ENCODE peak calls at places on chromosomes 16 and 17, in ten cellular contexts. F is endodermal cell; V is sigmoid colon; T is neuronal stem cell; W is colonic mucosa; B is cardiac muscle cell; P is fibroblast of lung; Z is HAP-1; L is uterus; N is CD8-positive, alpha-beta T cell. M is an unnamed sample. For H3K4me1 and H3K36me3, the result is how much of the 10 kb centered on the place peaks cover.

GRCh38 chr17:62105861-62106260 is 40.8 kb upstream of the MED13 start:
- DNase-seq in Z (no peak), N (no peak), P (no peak), T (no peak), B (no peak), F (no peak), W (no peak), L (no peak), V (no peak), M (no peak)

GRCh38 chr17:65198653-65199382 is 61.6 kb downstream of the RGS9 start:
- DNase-seq in V (no peak), Z (peak), N (no peak), B (peak), L (no peak), W (no peak), F (peak), P (peak), T (peak), M (no peak)

GRCh38 chr17:74759941-74760340 is 11.5 kb downstream of the NHERF1 start:
- DNase-seq in N (no peak), P (no peak), T (no peak), W (no peak), B (no peak), L (no peak), V (no peak), F (peak), Z (peak), M (no peak)

GRCh38 chr16:79618712-79619050 is 18.1 kb upstream of the MAF start:
- DNase-seq in W (no peak), B (no peak), N (no peak), V (no peak), F (no peak), Z (no peak), L (no peak), P (peak), T (no peak), M (peak)

GRCh38 chr16:86231321-86231995 is 278.9 kb upstream of the FOXF1 start:
- DNase-seq in P (no peak), T (no peak), L (no peak), F (no peak), V (peak), B (no peak), N (no peak), W (no peak), Z (no peak), M (no peak)

GRCh38 chr17:17758443-17758842 is 77.2 kb downstream of the RAI1 start:
- DNase-seq in V (no peak), F (no peak), L (no peak), B (no peak), P (no peak), Z (no peak), W (no peak), T (no peak), N (no peak), M (no peak)

GRCh38 chr16:17370233-17371013 is 100.3 kb downstream of the XYLT1 start:
- DNase-seq in F (no peak), W (no peak), N (no peak), V (no peak), B (peak), Z (no peak), L (no peak), T (no peak), P (peak), M (no peak)

GRCh38 chr17:34502426-34502825 is 77.0 kb upstream of the TMEM132E start:
- DNase-seq in F (no peak), T (no peak), L (no peak), Z (no peak), P (no peak), N (no peak), V (no peak), W (no peak), B (no peak), M (no peak)

GRCh38 chr17:43994272-43995149 is 9.9 kb upstream of the NAGS start:
- DNase-seq in T (no peak), F (peak), Z (peak), L (peak), W (peak), N (peak), P (peak), V (peak), B (peak), M (peak)

GRCh38 chr16:49278567-49278827 is 3.1 kb downstream of the CBLN1 start:
- DNase-seq in P (no peak), F (no peak), B (no peak), Z (no peak), T (no peak), N (no peak), W (no peak), L (no peak), V (no peak), M (no peak)
- H3K4me1 ChIP-seq in P (under half), F (under half), B (under half), Z (under half), T (under half), N (under half), W (under half), L (under half), V (under half), M (half or more)

DNA sequence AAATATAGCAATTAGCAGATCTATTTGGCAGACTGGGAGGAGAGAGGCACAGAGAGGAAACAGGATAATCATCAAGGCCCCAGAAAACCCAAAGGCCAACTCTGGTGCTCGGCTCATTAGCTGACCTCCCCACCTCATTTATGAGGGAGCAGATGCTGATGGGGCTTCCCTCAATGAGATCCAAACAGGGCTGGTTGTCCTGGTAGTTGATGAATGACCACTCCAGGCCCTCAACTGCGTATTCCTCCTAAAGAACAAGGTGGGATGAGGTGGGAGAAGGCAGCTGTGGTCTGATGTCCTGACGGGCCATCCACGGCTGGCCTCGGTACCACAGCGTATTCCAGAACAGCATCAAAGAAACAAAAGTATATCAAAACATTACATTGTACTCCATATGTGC is 20.8 kb downstream of the ZNHIT3 start:
- DNase-seq in W (no peak), V (no peak), N (no peak), P (no peak), B (no peak), Z (no peak), T (no peak), F (peak), L (no peak), M (no peak)
- H3K36me3 ChIP-seq in W (under half), V (half or more), N (under half), P (under half), B (under half), Z (half or more), T (half or more), F (half or more), L (under half), M (under half)

GRCh38 chr16:85002099-85002541 is 9.2 kb downstream of the ZDHHC7 start:
- DNase-seq in V (no peak), N (no peak), B (no peak), Z (no peak), F (no peak), L (no peak), T (no peak), W (no peak), P (peak), M (no peak)
- H3K4me3 ChIP-seq in V (no peak), N (no peak), B (no peak), Z (no peak), F (no peak), L (peak), T (no peak), W (no peak), P (peak), M (no peak)

GRCh38 chr16:89122322-89122831 is 28.7 kb downstream of the ACSF3 start:
- DNase-seq in P (no peak), T (no peak), B (no peak), W (peak), N (peak), V (no peak), Z (no peak), L (no peak), F (no peak), M (no peak)

GRCh38 chr16:89121691-89122321 is 28.2 kb downstream of the ACSF3 start:
- DNase-seq in L (no peak), W (no peak), F (no peak), N (no peak), B (no peak), V (no peak), Z (no peak), T (no peak), P (no peak), M (no peak)

GRCh38 chr16:89120281-89120680 is 26.6 kb downstream of the ACSF3 start:
- DNase-seq in L (no peak), B (no peak), Z (no peak), P (no peak), N (no peak), T (no peak), F (no peak), V (no peak), W (no peak), M (no peak)

GRCh38 chr16:89119661-89120141 is 26.0 kb downstream of the ACSF3 start:
- DNase-seq in P (no peak), Z (no peak), F (no peak), V (no peak), L (no peak), T (no peak), W (no peak), B (no peak), N (no peak), M (no peak)

GRCh38 chr16:89120921-89121351 is 27.3 kb downstream of the ACSF3 start:
- DNase-seq in B (no peak), P (no peak), T (no peak), F (no peak), V (no peak), Z (no peak), L (no peak), N (no peak), W (no peak), M (no peak)
- H3K4me1 ChIP-seq in B (under half), P (under half), T (under half), F (under half), V (under half), Z (under half), L (under half), N (under half), W (under half), M (under half)

GRCh38 chr17:41992576-41992975 is 24.7 kb downstream of the DNAJC7 start:
- DNase-seq in N (no peak), V (no peak), T (no peak), P (peak), W (no peak), L (no peak), B (no peak), Z (no peak), F (no peak), M (no peak)
- H3K36me3 ChIP-seq in N (half or more), V (half or more), T (half or more), P (under half), W (under half), L (under half), B (half or more), Z (half or more), F (half or more), M (half or more)